ENCODE peak calls at places on chromosomes 11 and 22, in four cellular contexts. One of them, this sample, is unnamed.
A peak's percentile ranks its signal among the peaks of the same experiment; 100 is the strongest.

GRCh38 chr11:15801616-15802015 is 554.7 kb downstream of the SOX6 start:
- DNase-seq in heart left ventricle: no peak
- DNase-seq in upper lobe of right lung: no peak
- DNase-seq in fibroblast of lung: no peak
- DNase-seq in this sample: no peak

GRCh38 chr11:66410191-66410590 is 10.6 kb upstream of the NPAS4 start:
- DNase-seq in heart left ventricle: no peak
- DNase-seq in upper lobe of right lung: no peak
- DNase-seq in fibroblast of lung: no peak
- DNase-seq in this sample: no peak

GRCh38 chr22:49149721-49150608 is 677.7 kb downstream of the BRD1 start:
- DNase-seq in heart left ventricle: peak; percentile 37
- DNase-seq in fibroblast of lung: no peak
- DNase-seq in upper lobe of right lung: no peak
- DNase-seq in this sample: no peak

GRCh38 chr11:114291847-114292680 is 4.1 kb upstream of the NNMT start:
- DNase-seq in heart left ventricle: no peak
- DNase-seq in fibroblast of lung: peak; percentile 71
- DNase-seq in upper lobe of right lung: no peak
- DNase-seq in this sample: peak; percentile 84

GRCh38 chr11:119373059-119373875 is 8.2 kb downstream of the USP2 start:
- DNase-seq in fibroblast of lung: no peak
- DNase-seq in upper lobe of right lung: peak; percentile 27
- DNase-seq in heart left ventricle: no peak
- DNase-seq in this sample: no peak

GRCh38 chr11:704799-705645 is 1.0 kb upstream of the EPS8L2 start:
- DNase-seq in heart left ventricle: peak; percentile 60
- DNase-seq in fibroblast of lung: no peak
- DNase-seq in upper lobe of right lung: peak; percentile 91
- DNase-seq in this sample: no peak

GRCh38 chr22:39299829-39300178 is 19.6 kb downstream of the RPL3 start:
- DNase-seq in upper lobe of right lung: no peak
- DNase-seq in heart left ventricle: no peak
- DNase-seq in fibroblast of lung: peak; percentile 47
- DNase-seq in this sample: no peak

GRCh38 chr11:65308281-65308891 is 6.3 kb upstream of the CDC42EP2 start:
- DNase-seq in upper lobe of right lung: peak; percentile 73
- DNase-seq in heart left ventricle: peak; percentile 81
- DNase-seq in fibroblast of lung: no peak
- DNase-seq in this sample: no peak

GRCh38 chr11:80958414-80958813 is 1517.6 kb upstream of the TENM4 start:
- DNase-seq in heart left ventricle: no peak
- DNase-seq in upper lobe of right lung: no peak
- DNase-seq in fibroblast of lung: peak; percentile 97
- DNase-seq in this sample: peak; percentile 4

GRCh38 chr11:31702966-31703365 is 108.2 kb downstream of the PAX6 start:
- DNase-seq in upper lobe of right lung: no peak
- DNase-seq in fibroblast of lung: peak; percentile 21
- DNase-seq in heart left ventricle: no peak
- DNase-seq in this sample: no peak

GRCh38 chr11:17734418-17734911 is at the start of gene KCNC1:
- DNase-seq in heart left ventricle: no peak
- DNase-seq in fibroblast of lung: peak; percentile 33
- DNase-seq in upper lobe of right lung: peak; percentile 67
- DNase-seq in this sample: no peak

GRCh38 chr11:83751041-83751440 is 464.9 kb upstream of the CCDC90B start:
- DNase-seq in heart left ventricle: no peak
- DNase-seq in upper lobe of right lung: no peak
- DNase-seq in fibroblast of lung: no peak
- DNase-seq in this sample: no peak

GRCh38 chr11:32033067-32033466 is 57.8 kb upstream of the RCN1 start:
- DNase-seq in fibroblast of lung: no peak
- DNase-seq in upper lobe of right lung: no peak
- DNase-seq in heart left ventricle: no peak
- DNase-seq in this sample: no peak

GRCh38 chr11:68128682-68129327 is 7.6 kb upstream of the CHKA start:
- DNase-seq in heart left ventricle: peak; percentile 71
- DNase-seq in upper lobe of right lung: peak; percentile 82
- DNase-seq in fibroblast of lung: peak; percentile 68
- DNase-seq in this sample: no peak

GRCh38 chr11:115126515-115127208 is 377.6 kb downstream of the CADM1 start:
- DNase-seq in upper lobe of right lung: no peak
- DNase-seq in fibroblast of lung: no peak
- DNase-seq in heart left ventricle: no peak
- DNase-seq in this sample: peak; percentile 10

GRCh38 chr11:62427630-62428233 is 8.9 kb downstream of the SCGB1A1 start:
- DNase-seq in heart left ventricle: no peak
- DNase-seq in fibroblast of lung: peak; percentile 39
- DNase-seq in upper lobe of right lung: no peak
- DNase-seq in this sample: no peak

GRCh38 chr22:46684706-46685105 is 53.3 kb downstream of the CERK start:
- DNase-seq in upper lobe of right lung: no peak
- DNase-seq in heart left ventricle: no peak
- DNase-seq in fibroblast of lung: no peak
- DNase-seq in this sample: no peak

GRCh38 chr22:21449531-21450319 is 17.5 kb upstream of the TMEM191C start:
- DNase-seq in upper lobe of right lung: peak; percentile 59
- DNase-seq in heart left ventricle: no peak
- DNase-seq in fibroblast of lung: peak; percentile 9
- DNase-seq in this sample: no peak

GRCh38 chr22:30556388-30556787 is 9.8 kb upstream of the SEC14L6 start:
- DNase-seq in heart left ventricle: no peak
- DNase-seq in upper lobe of right lung: no peak
- DNase-seq in fibroblast of lung: no peak
- DNase-seq in this sample: no peak

GRCh38 chr11:67437082-67437821 is at the start of gene PTPRCAP:
- DNase-seq in upper lobe of right lung: no peak
- DNase-seq in heart left ventricle: no peak
- DNase-seq in fibroblast of lung: no peak
- DNase-seq in this sample: no peak

GRCh38 chr11:69301033-69301490 is 7.1 kb downstream of the MYEOV start:
- DNase-seq in fibroblast of lung: no peak
- DNase-seq in heart left ventricle: no peak
- DNase-seq in upper lobe of right lung: no peak
- DNase-seq in this sample: no peak

GRCh38 chr11:8242480-8243280 is 21.0 kb downstream of the LMO1 start:
- DNase-seq in fibroblast of lung: no peak
- DNase-seq in upper lobe of right lung: no peak
- DNase-seq in heart left ventricle: no peak
- DNase-seq in this sample: no peak

GRCh38 chr11:6566704-6567370 is 36.6 kb downstream of the RRP8 start:
- DNase-seq in fibroblast of lung: no peak
- DNase-seq in upper lobe of right lung: no peak
- DNase-seq in heart left ventricle: no peak
- DNase-seq in this sample: no peak

GRCh38 chr11:61617515-61617914 is 36.6 kb upstream of the SYT7 start:
- DNase-seq in upper lobe of right lung: no peak
- DNase-seq in heart left ventricle: no peak
- DNase-seq in fibroblast of lung: no peak
- DNase-seq in this sample: no peak

GRCh38 chr11:76644591-76644990 is 26.0 kb downstream of the LRRC32 start:
- DNase-seq in heart left ventricle: no peak
- DNase-seq in fibroblast of lung: no peak
- DNase-seq in upper lobe of right lung: no peak
- DNase-seq in this sample: no peak

DNA sequence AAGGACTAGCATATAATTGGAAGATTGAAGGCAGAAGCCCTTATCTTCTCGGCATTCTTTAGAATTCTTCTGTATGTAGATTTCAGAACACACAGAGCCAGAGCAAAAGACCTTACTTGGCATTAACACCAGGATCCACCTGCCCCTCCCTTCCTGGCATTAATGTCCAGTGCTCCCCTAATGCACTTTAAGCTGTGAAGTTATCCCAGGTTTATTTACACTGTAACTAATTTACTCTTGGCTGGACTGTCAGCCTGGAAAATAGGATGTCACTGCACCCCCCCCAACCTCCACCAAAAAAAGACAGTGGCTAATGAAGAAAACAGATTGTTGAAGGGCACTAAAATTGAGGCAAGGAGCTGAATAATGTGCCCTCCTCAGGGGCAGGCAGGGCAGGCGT is 30.1 kb downstream of the TIMP3 start:
- DNase-seq in fibroblast of lung: no peak
- DNase-seq in heart left ventricle: no peak
- DNase-seq in upper lobe of right lung: no peak
- DNase-seq in this sample: no peak
- H3K36me3 ChIP-seq in fibroblast of lung: peaks cover 4% of the 10 kb centered on the region
- H3K36me3 ChIP-seq in heart left ventricle: peaks cover 52% of the 10 kb centered on the region
- H3K36me3 ChIP-seq in upper lobe of right lung: peaks cover 70% of the 10 kb centered on the region
- H3K36me3 ChIP-seq in this sample: no peaks in the 10 kb centered on the region

DNA sequence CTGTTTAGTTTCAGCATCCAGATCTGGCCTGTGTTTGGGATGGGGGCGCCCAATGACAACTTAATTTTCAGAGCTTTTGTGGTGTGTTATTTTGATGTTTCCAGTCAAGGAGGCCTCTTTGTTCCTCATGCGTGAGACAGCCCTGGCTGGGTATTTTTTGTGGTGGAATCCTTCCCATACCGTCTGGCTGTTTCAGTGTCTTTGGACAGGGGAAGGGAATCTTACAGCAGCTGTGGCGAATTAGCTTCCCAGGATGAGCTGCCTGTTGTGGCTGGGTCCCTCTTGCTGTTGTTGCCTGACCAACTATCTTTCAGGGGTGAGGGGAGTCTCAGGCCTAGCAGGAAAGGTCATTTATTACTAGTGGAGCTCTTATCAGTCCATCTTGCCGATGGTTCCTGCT is 138.8 kb downstream of the ARHGAP20 start:
- DNase-seq in heart left ventricle: no peak
- DNase-seq in upper lobe of right lung: no peak
- DNase-seq in fibroblast of lung: no peak
- DNase-seq in this sample: no peak
- TF ChIP-seq CTCF in heart left ventricle: no peak
- TF ChIP-seq CTCF in upper lobe of right lung: no peak
- TF ChIP-seq CTCF in fibroblast of lung: no peak
- TF ChIP-seq CTCF in this sample: no peak

GRCh38 chr11:75424396-75424795 is 8.6 kb downstream of the KLHL35 start:
- DNase-seq in heart left ventricle: no peak
- DNase-seq in fibroblast of lung: no peak
- DNase-seq in upper lobe of right lung: no peak
- DNase-seq in this sample: no peak
- H3K36me3 ChIP-seq in heart left ventricle: peaks cover 25% of the 10 kb centered on the region
- H3K36me3 ChIP-seq in fibroblast of lung: peaks cover 4% of the 10 kb centered on the region
- H3K36me3 ChIP-seq in upper lobe of right lung: peaks cover 4% of the 10 kb centered on the region
- H3K36me3 ChIP-seq in this sample: no peaks in the 10 kb centered on the region

DNA sequence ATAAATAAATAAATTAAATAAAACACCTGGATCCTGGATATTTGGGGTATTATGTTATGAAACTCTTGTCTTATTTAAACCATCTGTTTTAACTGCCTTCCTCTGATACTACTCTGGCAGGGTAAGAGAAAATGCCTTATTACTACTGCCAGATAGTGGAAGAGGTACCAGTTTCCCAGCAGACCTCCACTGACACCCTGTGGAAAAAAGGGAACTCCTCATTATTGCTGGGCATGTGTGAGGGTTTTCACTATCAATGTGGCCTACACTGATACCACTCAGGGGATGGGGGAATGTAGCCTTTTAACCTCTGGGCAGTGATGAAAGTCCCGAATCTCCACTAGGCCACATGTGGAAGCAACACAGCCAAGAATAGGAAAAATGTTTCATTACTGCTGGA is 121.0 kb downstream of the LUZP2 start:
- DNase-seq in heart left ventricle: no peak
- DNase-seq in fibroblast of lung: no peak
- DNase-seq in upper lobe of right lung: no peak
- DNase-seq in this sample: no peak
- TF ChIP-seq CTCF in heart left ventricle: no peak
- TF ChIP-seq CTCF in fibroblast of lung: no peak
- TF ChIP-seq CTCF in upper lobe of right lung: no peak
- TF ChIP-seq CTCF in this sample: no peak